ENCODE peak calls at places on chromosome X, in seven cellular contexts. B is type B pancreatic cell, L is GM20000, A is foreskin fibroblast, P is CD14-positive monocyte, D is right lobe of liver, R is tibial artery. C is an unnamed sample.

GRCh38 chrX:65136424-65136823 is 160.2 kb upstream of the ZC4H2 start:
- DNase-seq in P (no peak), R (no peak), D (no peak), L (no peak), B (no peak), A (no peak), C (no peak)

GRCh38 chrX:110108381-110108796 is 105.5 kb downstream of the TMEM164 start:
- DNase-seq in A (peak), B (no peak), D (no peak), L (no peak), P (peak), R (no peak), C (no peak)

GRCh38 chrX:46250151-46250550 is 295.1 kb downstream of the ZNF674 start:
- DNase-seq in P (no peak), B (no peak), D (no peak), A (no peak), R (no peak), L (no peak), C (no peak)

GRCh38 chrX:107551546-107551945 is 76.8 kb upstream of the PRPS1 start:
- DNase-seq in D (peak), R (no peak), P (no peak), B (no peak), L (no peak), A (no peak), C (no peak)

GRCh38 chrX:143669395-143669794 is 33.5 kb upstream of the SLITRK4 start:
- DNase-seq in B (no peak), D (no peak), R (no peak), L (no peak), A (no peak), P (no peak), C (no peak)

GRCh38 chrX:40083120-40083978 is 14.4 kb downstream of the BCOR start:
- DNase-seq in A (peak), D (peak), L (peak), B (no peak), P (no peak), R (no peak), C (no peak)

GRCh38 chrX:68827848-68828562 is 816 bp upstream of the EFNB1 start:
- DNase-seq in P (peak), B (peak), L (peak), R (peak), A (peak), D (peak), C (peak)

GRCh38 chrX:135931644-135932487 is 38.4 kb downstream of the SAGE1 start:
- DNase-seq in L (peak), P (no peak), B (no peak), D (peak), R (no peak), A (peak), C (peak)

GRCh38 chrX:14946721-14947120 is 73.5 kb downstream of the MOSPD2 start:
- DNase-seq in A (no peak), L (no peak), B (no peak), P (no peak), R (no peak), D (no peak), C (no peak)

GRCh38 chrX:39201305-39201990 is 400.2 kb downstream of the MID1IP1 start:
- DNase-seq in L (no peak), D (no peak), P (no peak), B (no peak), R (no peak), A (peak), C (no peak)

GRCh38 chrX:24676403-24677024 is 17.2 kb upstream of the POLA1 start:
- DNase-seq in A (peak), B (no peak), P (no peak), D (no peak), R (no peak), L (peak), C (no peak)

GRCh38 chrX:154325541-154325940 is 29.9 kb downstream of the TKTL1 start:
- DNase-seq in L (no peak), R (no peak), D (no peak), B (no peak), A (no peak), P (no peak), C (no peak)

GRCh38 chrX:19373034-19373891 is 29.5 kb downstream of the PDHA1 start:
- DNase-seq in P (no peak), A (no peak), L (no peak), R (no peak), B (no peak), D (no peak), C (no peak)

GRCh38 chrX:78652971-78653822 is 5.9 kb downstream of the RTL3 start:
- DNase-seq in L (no peak), B (no peak), D (no peak), A (peak), P (no peak), R (no peak), C (no peak)

GRCh38 chrX:71976753-71977152 is 66.1 kb downstream of the NHSL2 start:
- DNase-seq in R (no peak), P (no peak), D (no peak), A (no peak), L (no peak), B (no peak), C (no peak)

GRCh38 chrX:1506916-1507315 is 30.1 kb downstream of the P2RY8 start:
- DNase-seq in B (no peak), L (no peak), P (no peak), A (no peak), D (peak), R (no peak), C (no peak)

GRCh38 chrX:83845397-83845796 is 15.5 kb upstream of the CYLC1 start:
- DNase-seq in D (no peak), A (peak), B (no peak), R (no peak), L (peak), P (no peak), C (peak)

GRCh38 chrX:110881971-110882370 is 86.4 kb upstream of the CHRDL1 start:
- DNase-seq in A (no peak), D (no peak), R (no peak), P (no peak), L (no peak), B (no peak), C (no peak)

GRCh38 chrX:40987413-40987812 is 97.8 kb upstream of the USP9X start:
- DNase-seq in B (no peak), D (no peak), L (no peak), R (no peak), A (no peak), P (no peak), C (no peak)

GRCh38 chrX:120456973-120457372 is 12.1 kb downstream of the LAMP2 start:
- DNase-seq in A (peak), D (no peak), P (no peak), L (no peak), R (no peak), B (no peak), C (no peak)

GRCh38 chrX:66050140-66050569 is 10.3 kb upstream of the VSIG4 start:
- DNase-seq in A (no peak), D (no peak), P (peak), L (no peak), R (no peak), B (no peak), C (no peak)

GRCh38 chrX:23926015-23926414 is 18.2 kb downstream of the CXorf58 start:
- DNase-seq in P (no peak), L (no peak), B (no peak), D (no peak), A (no peak), R (no peak), C (no peak)

GRCh38 chrX:24902808-24903207 is 113.0 kb downstream of the ARX start:
- DNase-seq in D (no peak), B (no peak), P (no peak), R (no peak), L (no peak), A (peak), C (no peak)

GRCh38 chrX:107744868-107745267 is 30.7 kb downstream of the TSC22D3 start:
- DNase-seq in B (no peak), L (no peak), R (no peak), P (no peak), D (no peak), A (no peak), C (no peak)

GRCh38 chrX:106144755-106145639 is 23.1 kb upstream of the PWWP3B start:
- DNase-seq in L (no peak), R (no peak), A (no peak), B (no peak), D (peak), P (no peak), C (no peak)

DNA sequence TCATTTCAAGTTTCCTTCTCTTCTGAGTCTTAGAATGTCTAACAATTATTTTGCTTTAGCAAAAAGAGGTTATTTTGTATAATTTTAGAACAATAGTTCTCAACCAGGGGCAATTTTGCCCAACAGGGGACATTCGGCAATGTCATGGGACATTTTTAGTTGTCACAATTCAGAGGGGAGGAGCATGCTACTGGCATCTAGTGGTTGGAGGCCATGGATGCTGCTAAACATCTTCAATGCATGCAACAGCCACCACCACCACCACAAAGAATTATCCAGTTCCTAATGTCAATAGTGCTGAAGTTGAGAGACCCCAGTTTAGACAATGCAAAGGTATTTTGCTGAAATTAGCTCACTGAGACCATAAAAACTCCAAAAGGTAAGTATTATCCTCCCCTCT is 122.5 kb downstream of the ARHGAP6 start:
- DNase-seq in R (no peak), D (no peak), L (no peak), B (no peak), P (no peak), A (no peak), C (no peak)
- TF ChIP-seq CTCF in R (no peak), D (no peak), L (no peak), B (no peak), P (no peak), A (no peak), C (no peak)

GRCh38 chrX:70264784-70265183 is 3.4 kb upstream of the ARR3 start:
- DNase-seq in B (no peak), R (no peak), L (no peak), A (no peak), D (no peak), P (no peak), C (no peak)

GRCh38 chrX:70268034-70268433 is at the start of gene ARR3:
- DNase-seq in P (no peak), A (no peak), D (no peak), B (no peak), R (no peak), L (no peak), C (no peak)

GRCh38 chrX:70260104-70260503 is at the start of gene P2RY4:
- DNase-seq in L (no peak), D (no peak), B (no peak), R (no peak), P (no peak), A (no peak), C (no peak)

GRCh38 chrX:70257599-70258288 is 2.3 kb downstream of the P2RY4 start:
- DNase-seq in L (no peak), P (no peak), B (no peak), D (no peak), A (no peak), R (no peak), C (no peak)

DNA sequence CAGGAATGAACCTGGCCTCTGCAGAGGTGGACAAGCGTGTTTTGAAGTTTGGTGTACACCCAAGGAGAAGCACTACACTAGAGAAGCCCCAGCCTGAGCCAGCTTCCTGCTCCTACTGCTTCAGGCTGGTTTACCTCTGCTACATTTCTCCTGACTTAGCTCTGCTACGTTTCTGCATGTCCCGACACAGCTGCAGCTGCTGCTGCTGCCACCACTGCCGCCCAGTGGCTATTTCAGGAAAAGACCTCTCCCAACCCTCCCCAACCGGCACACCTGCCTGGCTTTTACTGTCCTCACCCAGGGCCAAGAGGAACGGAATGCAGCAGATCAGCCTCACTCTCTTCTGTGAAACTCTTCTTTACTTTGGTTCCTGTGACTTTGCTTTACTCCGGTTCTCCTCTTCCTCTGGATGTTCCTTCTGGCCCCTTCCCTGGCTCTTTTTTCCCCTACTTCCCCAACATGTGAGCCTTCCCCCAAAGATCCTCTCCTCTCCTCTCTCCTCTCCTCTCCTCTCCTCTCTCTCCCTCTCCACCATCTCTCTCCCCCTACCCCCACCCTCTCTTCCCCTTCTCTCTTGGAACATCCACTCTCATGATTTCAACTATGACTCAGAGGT is 3.1 kb upstream of the P2RY4 start:
- DNase-seq in L (peak), R (no peak), P (no peak), A (peak), D (no peak), B (peak), C (peak)
- TF ChIP-seq CTCF in L (peak), R (peak), P (peak), A (peak), D (peak), B (peak), C (peak)

DNA sequence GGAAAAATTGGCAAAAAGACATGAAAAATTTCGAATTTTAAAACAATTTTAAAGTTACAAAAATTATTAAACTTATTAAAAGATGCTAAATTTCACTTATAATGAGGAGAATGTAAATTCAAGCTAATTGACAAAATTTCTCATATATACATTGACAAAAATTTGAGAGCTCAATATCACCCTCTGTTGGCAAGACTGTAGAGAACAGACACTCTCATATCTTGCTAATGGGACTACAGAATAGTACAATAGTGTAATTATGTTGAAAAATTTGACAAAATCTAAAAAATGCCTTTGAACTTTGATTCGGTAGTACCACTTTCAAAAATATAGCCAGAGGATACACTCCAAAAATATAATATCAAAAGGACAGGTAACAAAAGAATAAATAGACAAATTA is 29.8 kb downstream of the DCAF8L2 start:
- DNase-seq in A (no peak), P (no peak), B (no peak), R (no peak), D (no peak), L (no peak), C (no peak)
- TF ChIP-seq CTCF in A (no peak), P (no peak), B (peak), R (no peak), D (peak), L (no peak), C (peak)

GRCh38 chrX:128517691-128518090 is 465.5 kb upstream of the ACTRT1 start:
- DNase-seq in P (no peak), B (no peak), R (no peak), A (no peak), D (no peak), L (no peak), C (no peak)

DNA sequence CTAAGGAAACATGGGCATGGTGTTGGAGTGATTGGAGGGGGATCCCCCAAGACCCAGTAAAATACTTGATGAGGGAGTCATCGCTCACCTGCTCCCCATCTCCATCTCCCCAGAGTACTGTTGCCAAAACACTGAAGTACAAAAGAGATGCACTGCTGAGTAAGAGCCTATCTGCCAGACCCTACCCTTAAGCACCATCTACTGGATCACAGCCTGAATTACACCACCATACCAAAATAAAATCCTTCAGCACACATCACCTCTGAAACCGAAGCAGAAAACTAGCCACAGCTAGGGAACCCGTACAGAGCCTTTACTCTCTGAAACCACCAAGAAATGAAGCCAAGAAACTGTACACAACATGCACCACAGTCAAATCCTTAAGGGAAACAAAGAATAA is 466.3 kb upstream of the ACTRT1 start:
- DNase-seq in D (no peak), P (no peak), L (peak), B (no peak), R (no peak), A (no peak), C (peak)
- TF ChIP-seq CTCF in D (peak), P (no peak), L (no peak), B (peak), R (no peak), A (no peak), C (no peak)

C was measured in endothelial cell.